ENCODE peak calls at places on chromosomes 12 and 14, in five cellular contexts. R, G, Q, M and C are unnamed samples.
A peak's percentile ranks its signal among the peaks of the same experiment; 100 is the strongest.

GRCh38 chr12:110367209-110367864 is 36.2 kb downstream of the ANAPC7 start:
- DNase-seq in R (peak; percentile 40), M (no peak), G (no peak), Q (no peak), C (no peak)

GRCh38 chr14:71261206-71261605 is 353.9 kb downstream of the PCNX1 start:
- DNase-seq in G (no peak), R (peak; percentile 65), Q (no peak), M (no peak), C (peak; percentile 15)

GRCh38 chr12:7122876-7123769 is 5.6 kb downstream of the RBP5 start:
- DNase-seq in M (no peak), R (no peak), G (no peak), Q (no peak), C (peak; percentile 13)

GRCh38 chr14:76322594-76323220 is 53.2 kb upstream of the ESRRB start:
- DNase-seq in G (no peak), M (no peak), Q (no peak), R (no peak), C (no peak)

GRCh38 chr12:64631197-64631596 is 20.9 kb downstream of the RASSF3 start:
- DNase-seq in M (no peak), G (no peak), R (no peak), Q (no peak), C (no peak)

GRCh38 chr12:46430340-46430948 is 57.9 kb upstream of the SLC38A2 start:
- DNase-seq in M (no peak), R (peak; percentile 89), G (no peak), Q (no peak), C (peak; percentile 85)

GRCh38 chr12:93972411-93973208 is 175.8 kb upstream of the PLXNC1 start:
- DNase-seq in G (no peak), Q (no peak), M (no peak), R (peak; percentile 75), C (peak; percentile 42)

GRCh38 chr12:124763594-124763979 is 100.1 kb downstream of the SCARB1 start:
- DNase-seq in M (no peak), G (no peak), R (no peak), Q (no peak), C (no peak)

GRCh38 chr12:71297930-71298329 is 140.1 kb upstream of the TSPAN8 start:
- DNase-seq in R (no peak), Q (no peak), M (no peak), G (no peak), C (no peak)

GRCh38 chr14:65019944-65020566 is 33.4 kb downstream of the FNTB start:
- DNase-seq in R (peak; percentile 83), M (no peak), G (peak; percentile 42), Q (peak; percentile 56), C (peak; percentile 83)

GRCh38 chr12:95634622-95635621 is 83.6 kb upstream of the USP44 start:
- DNase-seq in G (no peak), M (no peak), R (peak; percentile 94), Q (no peak), C (no peak)

GRCh38 chr12:59067068-59067467 is 146.8 kb upstream of the LRIG3 start:
- DNase-seq in Q (no peak), G (no peak), R (peak; percentile 81), M (no peak), C (peak; percentile 51)

GRCh38 chr14:92143309-92143708 is 21.5 kb downstream of the CPSF2 start:
- DNase-seq in Q (no peak), R (no peak), M (no peak), G (no peak), C (no peak)

GRCh38 chr12:102879144-102879763 is 37.8 kb downstream of the PAH start:
- DNase-seq in M (peak; percentile 57), R (peak; percentile 6), Q (peak; percentile 61), G (peak; percentile 84), C (peak; percentile 89)

GRCh38 chr12:43728117-43728516 is 30.5 kb downstream of the PUS7L start:
- DNase-seq in R (no peak), Q (no peak), M (no peak), G (no peak), C (no peak)

GRCh38 chr12:121124402-121125109 is 8.1 kb upstream of the P2RX7 start:
- DNase-seq in R (peak; percentile 91), G (no peak), M (no peak), Q (no peak), C (peak; percentile 98)

GRCh38 chr12:106527356-106527755 is 55.4 kb upstream of the RFX4 start:
- DNase-seq in M (no peak), R (peak; percentile 18), G (no peak), Q (no peak), C (peak; percentile 10)

GRCh38 chr12:54184024-54184805 is 4.6 kb downstream of the SMUG1 start:
- DNase-seq in R (no peak), Q (no peak), M (no peak), G (no peak), C (no peak)

GRCh38 chr14:61977217-61977616 is 215.0 kb downstream of the SNAPC1 start:
- DNase-seq in Q (no peak), M (no peak), G (no peak), R (peak; percentile 33), C (no peak)

GRCh38 chr14:64114796-64115195 is 179.4 kb downstream of the ESR2 start:
- DNase-seq in Q (no peak), G (no peak), R (no peak), M (no peak), C (no peak)

GRCh38 chr12:53251477-53252348 is 16.4 kb upstream of the ESPL1 start:
- DNase-seq in R (peak; percentile 64), M (peak; percentile 86), Q (peak; percentile 75), G (peak; percentile 95), C (peak; percentile 94)

GRCh38 chr12:6538420-6539275 is 4.3 kb downstream of the GAPDH start:
- DNase-seq in Q (no peak), G (peak; percentile 74), M (no peak), R (peak; percentile 60), C (peak; percentile 74)

GRCh38 chr12:38152816-38153736 is 163.5 kb upstream of the ALG10B start:
- DNase-seq in G (no peak), M (no peak), R (no peak), Q (no peak), C (no peak)

GRCh38 chr12:121958521-121959240 is 40.3 kb downstream of the CFAP251 start:
- DNase-seq in R (peak; percentile 78), G (no peak), Q (no peak), M (no peak), C (no peak)

GRCh38 chr14:63670692-63671091 is 29.0 kb upstream of the WDR89 start:
- DNase-seq in Q (no peak), R (no peak), M (no peak), G (no peak), C (no peak)

GRCh38 chr14:30808576-30808975 is 65.8 kb upstream of the COCH start:
- DNase-seq in Q (no peak), G (no peak), M (no peak), R (no peak), C (no peak)

GRCh38 chr12:130957304-130957621 is 3.6 kb downstream of the ADGRD1 start:
- DNase-seq in G (no peak), R (no peak), Q (no peak), M (no peak), C (no peak)

GRCh38 chr12:2395352-2395977 is 342.7 kb downstream of the CACNA1C start:
- DNase-seq in R (peak; percentile 28), M (peak; percentile 88), Q (peak; percentile 64), G (peak; percentile 86), C (peak; percentile 83)

GRCh38 chr12:4771172-4771959 is 51.2 kb downstream of the GALNT8 start:
- DNase-seq in Q (no peak), G (no peak), M (no peak), R (no peak), C (no peak)

GRCh38 chr12:132263061-132263360 is 66.4 kb downstream of the GALNT9 start:
- DNase-seq in G (no peak), Q (no peak), R (no peak), M (no peak), C (no peak)

DNA sequence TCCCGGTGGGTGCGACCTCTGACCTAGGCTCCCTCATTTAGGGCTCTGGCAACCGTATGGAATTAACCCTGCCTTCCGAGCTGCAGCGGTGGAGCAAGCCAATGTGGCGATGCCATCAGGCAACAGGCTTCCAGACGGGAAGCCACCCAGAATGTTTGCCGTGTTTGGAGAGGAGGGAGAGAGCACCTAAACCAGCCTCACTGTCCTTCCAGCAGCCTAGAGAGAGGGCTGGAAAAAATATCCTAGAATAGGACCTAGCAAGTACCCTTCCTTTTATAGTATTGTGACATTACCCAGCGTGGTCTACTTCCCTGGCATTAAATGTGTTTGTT is 287 bp upstream of the SLC2A13 start:
- DNase-seq in M (no peak), G (no peak), R (no peak), Q (no peak), C (no peak)
- H4K8ac ChIP-seq in M (no peak overlapping the region), G (no peak overlapping the region), R (no peak overlapping the region), Q (no peak overlapping the region), C (no peak overlapping the region)

GRCh38 chr12:16348435-16349131 is 1.1 kb downstream of the MGST1 start:
- DNase-seq in Q (no peak), R (peak; percentile 19), G (no peak), M (no peak), C (peak; percentile 22)
- H4K8ac ChIP-seq in Q (no peak overlapping the region), R (peak overlapping the region; percentile 92), G (no peak overlapping the region), M (no peak overlapping the region), C (no peak overlapping the region)

DNA sequence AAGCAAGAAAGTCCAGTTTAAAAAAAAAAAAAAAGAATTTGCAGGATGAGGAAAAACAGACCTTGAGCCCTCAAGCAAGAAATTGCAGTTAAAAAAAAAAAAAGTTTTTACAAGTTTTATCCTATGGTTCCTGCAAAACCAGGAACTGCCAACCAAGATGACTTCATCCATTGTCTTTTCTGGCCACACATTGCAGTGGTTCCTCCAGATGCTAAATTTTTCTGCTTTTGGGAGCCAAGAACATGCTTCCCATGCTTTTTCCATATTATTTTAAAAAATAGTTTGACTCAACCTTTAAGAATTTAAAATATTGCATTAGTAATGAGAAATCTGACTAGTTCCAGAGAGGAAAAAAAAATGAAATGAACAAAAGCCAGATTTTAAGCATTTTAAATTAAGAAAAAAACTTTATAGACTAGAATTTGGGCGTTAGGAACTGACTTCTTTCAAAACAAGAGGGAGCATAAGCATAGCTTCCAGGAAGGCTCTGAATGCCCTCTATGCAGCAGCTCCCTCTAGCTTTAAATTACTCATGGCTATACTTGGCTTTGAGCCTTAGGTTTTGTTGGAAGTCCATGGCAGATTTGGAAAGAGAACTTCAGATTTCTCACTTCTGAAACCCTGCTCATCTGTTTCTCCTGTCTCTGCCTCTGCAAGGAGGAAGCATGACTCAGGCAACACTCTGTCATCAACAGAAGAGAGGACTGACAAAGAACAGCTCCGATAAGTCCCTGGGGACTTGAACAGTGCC is 124.5 kb downstream of the GPR65 start:
- DNase-seq in M (no peak), Q (no peak), G (no peak), R (peak; percentile 23), C (peak; percentile 44)
- H4K8ac ChIP-seq in M (no peak overlapping the region), Q (no peak overlapping the region), G (no peak overlapping the region), R (no peak overlapping the region), C (no peak overlapping the region)

DNA sequence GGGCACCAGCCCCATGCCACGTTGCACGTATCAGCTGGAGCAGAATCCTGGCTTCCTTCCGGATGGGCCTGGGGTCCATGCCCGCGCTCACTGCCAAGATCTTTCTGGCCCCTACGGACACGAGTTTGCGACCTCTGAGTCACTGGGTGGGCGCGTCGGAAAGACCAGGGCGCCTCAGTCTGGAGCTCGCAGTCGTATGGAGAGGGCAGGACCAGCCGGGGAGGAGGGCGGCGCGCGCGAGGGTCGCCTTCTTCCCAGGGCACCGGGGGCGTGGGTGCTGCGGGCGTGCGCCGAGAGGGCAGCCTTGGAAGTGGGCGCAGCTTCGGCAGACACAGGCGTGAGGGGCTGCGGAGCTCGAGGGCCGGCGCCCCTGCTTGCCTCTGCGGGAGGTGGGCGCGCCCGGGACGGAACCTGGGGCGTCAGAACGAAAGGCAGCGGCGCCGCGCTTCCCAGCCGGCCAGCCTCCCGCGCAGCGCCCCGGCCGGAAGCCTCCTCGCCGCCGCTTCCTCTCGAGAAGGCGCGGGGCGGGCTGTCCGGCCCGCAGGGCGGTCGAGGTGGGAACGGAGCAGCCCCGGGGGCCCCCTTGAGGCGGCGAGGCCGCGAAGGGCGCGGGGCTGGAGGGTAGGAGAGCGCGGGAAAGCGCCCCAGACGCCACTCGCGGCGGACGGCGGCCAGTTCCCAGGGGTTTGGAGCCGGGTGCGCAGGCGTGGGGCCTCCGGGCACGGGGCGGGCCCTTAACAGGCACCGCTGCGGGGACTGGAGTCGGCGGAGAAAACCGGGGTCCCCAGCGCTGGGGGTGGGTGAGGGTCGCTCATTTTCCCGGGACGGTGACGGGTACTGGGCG is at the start of gene ARL6IP4:
- DNase-seq in G (no peak), R (peak; percentile 54), Q (peak; percentile 51), M (peak; percentile 78), C (peak; percentile 63)
- H4K8ac ChIP-seq in G (no peak within 1 kb of the TSS), R (peak within 1 kb of the TSS; percentile 98), Q (peak within 1 kb of the TSS; percentile 99), M (peak within 1 kb of the TSS; percentile 95), C (peak within 1 kb of the TSS; percentile 6)